ENCODE peak calls at places on chromosome 22, in five cellular contexts. One of them, this sample, is unnamed.

GRCh38 chr22:43919106-43919965 is 4.3 kb upstream of the PNPLA3 start:
- DNase-seq in stomach: peak
- DNase-seq in fibroblast of pulmonary artery: no peak
- DNase-seq in fibroblast of the aortic adventitia: peak
- DNase-seq in lower lobe of right lung: no peak
- DNase-seq in this sample: no peak

GRCh38 chr22:24153353-24153752 is 27.9 kb upstream of the SUSD2 start:
- DNase-seq in fibroblast of the aortic adventitia: no peak
- DNase-seq in stomach: no peak
- DNase-seq in fibroblast of pulmonary artery: peak
- DNase-seq in lower lobe of right lung: no peak
- DNase-seq in this sample: no peak

GRCh38 chr22:48187272-48187855 is 1424.9 kb downstream of the TBC1D22A start:
- DNase-seq in stomach: no peak
- DNase-seq in fibroblast of the aortic adventitia: no peak
- DNase-seq in fibroblast of pulmonary artery: no peak
- DNase-seq in lower lobe of right lung: no peak
- DNase-seq in this sample: no peak

GRCh38 chr22:42885446-42885845 is 28.4 kb upstream of the ARFGAP3 start:
- DNase-seq in fibroblast of the aortic adventitia: peak
- DNase-seq in lower lobe of right lung: no peak
- DNase-seq in fibroblast of pulmonary artery: no peak
- DNase-seq in stomach: no peak
- DNase-seq in this sample: no peak

GRCh38 chr22:45335021-45335818 is 25.5 kb downstream of the FAM118A start:
- DNase-seq in fibroblast of the aortic adventitia: no peak
- DNase-seq in stomach: no peak
- DNase-seq in lower lobe of right lung: no peak
- DNase-seq in fibroblast of pulmonary artery: no peak
- DNase-seq in this sample: peak

GRCh38 chr22:31104869-31105268 is 2.5 kb downstream of the SELENOM start:
- DNase-seq in fibroblast of pulmonary artery: no peak
- DNase-seq in stomach: no peak
- DNase-seq in lower lobe of right lung: no peak
- DNase-seq in fibroblast of the aortic adventitia: no peak
- DNase-seq in this sample: peak

GRCh38 chr22:32795214-32795596 is 6.3 kb upstream of the TIMP3 start:
- DNase-seq in fibroblast of pulmonary artery: no peak
- DNase-seq in fibroblast of the aortic adventitia: no peak
- DNase-seq in lower lobe of right lung: no peak
- DNase-seq in stomach: no peak
- DNase-seq in this sample: no peak

GRCh38 chr22:38519453-38520250 is 13.5 kb upstream of the DDX17 start:
- DNase-seq in fibroblast of the aortic adventitia: no peak
- DNase-seq in stomach: no peak
- DNase-seq in lower lobe of right lung: no peak
- DNase-seq in fibroblast of pulmonary artery: no peak
- DNase-seq in this sample: no peak

GRCh38 chr22:43901976-43902643 is 10.3 kb upstream of the PNPLA5 start:
- DNase-seq in fibroblast of pulmonary artery: peak
- DNase-seq in lower lobe of right lung: no peak
- DNase-seq in stomach: no peak
- DNase-seq in fibroblast of the aortic adventitia: peak
- DNase-seq in this sample: no peak

GRCh38 chr22:24474221-24474620 is 20.9 kb upstream of the UPB1 start:
- DNase-seq in stomach: no peak
- DNase-seq in fibroblast of pulmonary artery: peak
- DNase-seq in fibroblast of the aortic adventitia: peak
- DNase-seq in lower lobe of right lung: no peak
- DNase-seq in this sample: no peak

GRCh38 chr22:49358041-49358440 is 469.6 kb downstream of the BRD1 start:
- DNase-seq in fibroblast of pulmonary artery: no peak
- DNase-seq in lower lobe of right lung: peak
- DNase-seq in stomach: peak
- DNase-seq in fibroblast of the aortic adventitia: no peak
- DNase-seq in this sample: no peak

GRCh38 chr22:48574776-48575566 is 1252.7 kb downstream of the BRD1 start:
- DNase-seq in fibroblast of the aortic adventitia: no peak
- DNase-seq in lower lobe of right lung: peak
- DNase-seq in stomach: no peak
- DNase-seq in fibroblast of pulmonary artery: peak
- DNase-seq in this sample: peak

GRCh38 chr22:20459152-20459542 is 21.5 kb upstream of the SCARF2 start:
- DNase-seq in lower lobe of right lung: no peak
- DNase-seq in stomach: no peak
- DNase-seq in fibroblast of the aortic adventitia: no peak
- DNase-seq in fibroblast of pulmonary artery: no peak
- DNase-seq in this sample: no peak

GRCh38 chr22:46336119-46337078 is 885 bp downstream of the TRMU start:
- DNase-seq in fibroblast of the aortic adventitia: peak
- DNase-seq in stomach: peak
- DNase-seq in fibroblast of pulmonary artery: peak
- DNase-seq in lower lobe of right lung: peak
- DNase-seq in this sample: peak

GRCh38 chr22:49230194-49230577 is 597.5 kb downstream of the BRD1 start:
- DNase-seq in fibroblast of the aortic adventitia: no peak
- DNase-seq in lower lobe of right lung: no peak
- DNase-seq in stomach: no peak
- DNase-seq in fibroblast of pulmonary artery: no peak
- DNase-seq in this sample: peak

GRCh38 chr22:45529097-45529496 is 26.4 kb downstream of the FBLN1 start:
- DNase-seq in fibroblast of the aortic adventitia: no peak
- DNase-seq in fibroblast of pulmonary artery: no peak
- DNase-seq in lower lobe of right lung: no peak
- DNase-seq in stomach: no peak
- DNase-seq in this sample: no peak

GRCh38 chr22:48974443-48975251 is 853.0 kb downstream of the BRD1 start:
- DNase-seq in fibroblast of pulmonary artery: no peak
- DNase-seq in lower lobe of right lung: no peak
- DNase-seq in stomach: no peak
- DNase-seq in fibroblast of the aortic adventitia: no peak
- DNase-seq in this sample: no peak

GRCh38 chr22:32991353-32992115 is 66.6 kb downstream of the SYN3 start:
- DNase-seq in fibroblast of the aortic adventitia: peak
- DNase-seq in stomach: no peak
- DNase-seq in fibroblast of pulmonary artery: peak
- DNase-seq in lower lobe of right lung: peak
- DNase-seq in this sample: no peak

GRCh38 chr22:47015589-47016178 is 253.2 kb downstream of the TBC1D22A start:
- DNase-seq in stomach: peak
- DNase-seq in lower lobe of right lung: no peak
- DNase-seq in fibroblast of pulmonary artery: no peak
- DNase-seq in fibroblast of the aortic adventitia: no peak
- DNase-seq in this sample: no peak

GRCh38 chr22:20131856-20132685 is 467 bp downstream of the ZDHHC8 start:
- DNase-seq in fibroblast of the aortic adventitia: no peak
- DNase-seq in lower lobe of right lung: peak
- DNase-seq in stomach: peak
- DNase-seq in fibroblast of pulmonary artery: no peak
- DNase-seq in this sample: peak

GRCh38 chr22:41969110-41969646 is at the start of gene SEPTIN3:
- DNase-seq in fibroblast of the aortic adventitia: no peak
- DNase-seq in fibroblast of pulmonary artery: no peak
- DNase-seq in stomach: no peak
- DNase-seq in lower lobe of right lung: no peak
- DNase-seq in this sample: no peak

GRCh38 chr22:43878831-43879550 is 12.8 kb downstream of the PNPLA5 start:
- DNase-seq in fibroblast of pulmonary artery: no peak
- DNase-seq in lower lobe of right lung: no peak
- DNase-seq in stomach: no peak
- DNase-seq in fibroblast of the aortic adventitia: no peak
- DNase-seq in this sample: no peak

GRCh38 chr22:20479612-20480196 is 15.9 kb downstream of the KLHL22 start:
- DNase-seq in lower lobe of right lung: no peak
- DNase-seq in fibroblast of the aortic adventitia: peak
- DNase-seq in fibroblast of pulmonary artery: peak
- DNase-seq in stomach: no peak
- DNase-seq in this sample: no peak

GRCh38 chr22:31125521-31126117 is 2.9 kb downstream of the INPP5J start:
- DNase-seq in stomach: no peak
- DNase-seq in fibroblast of pulmonary artery: no peak
- DNase-seq in lower lobe of right lung: no peak
- DNase-seq in fibroblast of the aortic adventitia: no peak
- DNase-seq in this sample: no peak

GRCh38 chr22:43826142-43827093 is 14.3 kb upstream of the EFCAB6 start:
- DNase-seq in lower lobe of right lung: no peak
- DNase-seq in fibroblast of pulmonary artery: peak
- DNase-seq in stomach: peak
- DNase-seq in fibroblast of the aortic adventitia: peak
- DNase-seq in this sample: no peak

GRCh38 chr22:35914665-35915476 is 113.8 kb downstream of the RBFOX2 start:
- DNase-seq in stomach: peak
- DNase-seq in fibroblast of pulmonary artery: peak
- DNase-seq in fibroblast of the aortic adventitia: peak
- DNase-seq in lower lobe of right lung: no peak
- DNase-seq in this sample: peak

GRCh38 chr22:35458547-35459422 is 58.8 kb downstream of the MCM5 start:
- DNase-seq in fibroblast of pulmonary artery: no peak
- DNase-seq in stomach: no peak
- DNase-seq in fibroblast of the aortic adventitia: no peak
- DNase-seq in lower lobe of right lung: no peak
- DNase-seq in this sample: no peak

GRCh38 chr22:45413368-45414211 is at the start of the genes RIBC2 and SMC1B:
- DNase-seq in lower lobe of right lung: peak
- DNase-seq in fibroblast of pulmonary artery: peak
- DNase-seq in fibroblast of the aortic adventitia: peak
- DNase-seq in stomach: peak
- DNase-seq in this sample: peak

GRCh38 chr22:41952713-41953112 is 763 bp downstream of the SMIM45 start:
- DNase-seq in stomach: no peak
- DNase-seq in fibroblast of pulmonary artery: no peak
- DNase-seq in lower lobe of right lung: no peak
- DNase-seq in fibroblast of the aortic adventitia: no peak
- DNase-seq in this sample: no peak

GRCh38 chr22:24067587-24068376 is 56.7 kb downstream of the CABIN1 start:
- DNase-seq in lower lobe of right lung: no peak
- DNase-seq in stomach: peak
- DNase-seq in fibroblast of pulmonary artery: no peak
- DNase-seq in fibroblast of the aortic adventitia: no peak
- DNase-seq in this sample: no peak

GRCh38 chr22:45717787-45718186 is 46.2 kb downstream of the ATXN10 start:
- DNase-seq in fibroblast of the aortic adventitia: peak
- DNase-seq in lower lobe of right lung: no peak
- DNase-seq in fibroblast of pulmonary artery: peak
- DNase-seq in stomach: no peak
- DNase-seq in this sample: no peak

GRCh38 chr22:42217752-42218280 is 52.6 kb downstream of the TCF20 start:
- DNase-seq in lower lobe of right lung: no peak
- DNase-seq in fibroblast of pulmonary artery: no peak
- DNase-seq in stomach: no peak
- DNase-seq in fibroblast of the aortic adventitia: no peak
- DNase-seq in this sample: no peak

GRCh38 chr22:33789690-33790253 is 130.5 kb downstream of the LARGE1 start:
- DNase-seq in fibroblast of the aortic adventitia: no peak
- DNase-seq in stomach: no peak
- DNase-seq in lower lobe of right lung: no peak
- DNase-seq in fibroblast of pulmonary artery: no peak
- DNase-seq in this sample: no peak

GRCh38 chr22:35837328-35837727 is 119.7 kb downstream of the APOL5 start:
- DNase-seq in lower lobe of right lung: no peak
- DNase-seq in fibroblast of pulmonary artery: peak
- DNase-seq in fibroblast of the aortic adventitia: peak
- DNase-seq in stomach: no peak
- DNase-seq in this sample: no peak

GRCh38 chr22:30582051-30582450 is 7.6 kb upstream of the GAL3ST1 start:
- DNase-seq in fibroblast of the aortic adventitia: no peak
- DNase-seq in lower lobe of right lung: no peak
- DNase-seq in stomach: no peak
- DNase-seq in fibroblast of pulmonary artery: no peak
- DNase-seq in this sample: no peak

GRCh38 chr22:50464451-50464850 is 10.4 kb downstream of the SBF1 start:
- DNase-seq in stomach: no peak
- DNase-seq in fibroblast of pulmonary artery: no peak
- DNase-seq in fibroblast of the aortic adventitia: no peak
- DNase-seq in lower lobe of right lung: no peak
- DNase-seq in this sample: no peak
- TF ChIP-seq CTCF in stomach: no peak
- TF ChIP-seq CTCF in fibroblast of pulmonary artery: no peak
- TF ChIP-seq CTCF in fibroblast of the aortic adventitia: no peak
- TF ChIP-seq CTCF in lower lobe of right lung: no peak
- TF ChIP-seq CTCF in this sample: no peak

DNA sequence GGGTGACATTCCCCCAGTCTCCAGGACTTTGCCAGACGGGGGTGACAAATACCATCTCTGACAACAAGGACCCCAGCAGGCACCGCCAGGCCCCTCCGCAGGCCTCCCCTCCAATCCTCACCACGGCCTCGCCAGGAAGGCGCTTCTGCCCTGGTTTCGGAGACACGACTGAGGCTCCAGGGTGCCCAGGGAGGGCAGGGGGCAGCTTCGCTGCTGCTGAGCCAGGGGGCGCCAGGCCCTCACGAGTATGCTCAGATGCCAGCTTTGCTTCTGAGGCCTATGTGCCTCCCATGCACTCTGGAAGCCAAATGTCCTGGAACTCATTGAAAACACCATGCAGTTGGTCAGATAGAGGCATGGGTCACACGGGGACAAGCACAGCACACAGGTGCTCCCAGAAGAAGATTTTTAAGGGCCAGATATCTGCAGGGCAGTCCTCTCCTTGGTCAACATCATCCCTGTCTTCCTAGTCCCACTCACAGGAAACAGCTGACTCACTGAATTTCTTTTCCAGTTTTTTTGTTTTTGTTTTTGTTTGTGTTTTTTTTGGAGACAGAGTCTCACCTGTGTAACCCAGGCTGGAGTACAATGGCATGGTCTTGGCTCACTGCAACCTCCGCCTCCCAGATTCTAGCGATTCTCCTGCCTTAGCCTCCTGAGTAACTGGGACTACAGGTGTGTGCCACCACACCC is 19.9 kb downstream of the BID start:
- DNase-seq in fibroblast of pulmonary artery: no peak
- DNase-seq in stomach: no peak
- DNase-seq in fibroblast of the aortic adventitia: no peak
- DNase-seq in lower lobe of right lung: no peak
- DNase-seq in this sample: no peak
- TF ChIP-seq CTCF in fibroblast of pulmonary artery: peak
- TF ChIP-seq CTCF in stomach: no peak
- TF ChIP-seq CTCF in fibroblast of the aortic adventitia: no peak
- TF ChIP-seq CTCF in lower lobe of right lung: no peak
- TF ChIP-seq CTCF in this sample: no peak

GRCh38 chr22:19111140-19111539 is 11.1 kb downstream of the DGCR2 start:
- DNase-seq in stomach: no peak
- DNase-seq in lower lobe of right lung: no peak
- DNase-seq in fibroblast of pulmonary artery: no peak
- DNase-seq in fibroblast of the aortic adventitia: no peak
- DNase-seq in this sample: no peak
- TF ChIP-seq CTCF in stomach: no peak
- TF ChIP-seq CTCF in lower lobe of right lung: no peak
- TF ChIP-seq CTCF in fibroblast of pulmonary artery: no peak
- TF ChIP-seq CTCF in fibroblast of the aortic adventitia: no peak
- TF ChIP-seq CTCF in this sample: no peak

DNA sequence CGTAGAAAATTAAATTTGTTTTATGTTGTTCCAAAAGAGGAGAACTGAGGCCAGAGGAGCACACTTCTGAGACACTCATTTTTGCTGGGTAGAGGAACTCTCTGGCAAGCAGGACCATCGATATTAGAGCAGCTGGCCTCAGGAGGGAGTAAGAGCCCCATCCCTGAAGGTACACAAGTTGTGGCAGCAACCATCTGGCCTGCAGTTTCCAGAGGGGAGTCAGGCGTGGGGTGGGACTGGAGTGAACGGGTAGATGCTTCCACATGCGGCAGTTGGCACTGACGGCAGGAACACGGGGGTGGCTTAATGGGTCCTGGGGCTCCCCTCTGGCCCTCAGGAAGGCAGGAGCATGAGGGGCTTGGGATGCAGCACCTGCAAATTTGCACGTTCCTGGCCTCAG is 13.2 kb upstream of the SSTR3 start:
- DNase-seq in stomach: no peak
- DNase-seq in fibroblast of pulmonary artery: no peak
- DNase-seq in lower lobe of right lung: no peak
- DNase-seq in fibroblast of the aortic adventitia: no peak
- DNase-seq in this sample: no peak
- TF ChIP-seq CTCF in stomach: no peak
- TF ChIP-seq CTCF in fibroblast of pulmonary artery: peak
- TF ChIP-seq CTCF in lower lobe of right lung: no peak
- TF ChIP-seq CTCF in fibroblast of the aortic adventitia: no peak
- TF ChIP-seq CTCF in this sample: no peak

This sample was measured in nephron progenitor cell.